ENCODE peak calls at places on chromosomes 5 and 9, in ten cellular contexts. N is HFFc6; Y is NCI-H2171 treated with DMSO at 0.1 percent for 48 hours; I is stimulated activated CD8-positive, alpha-beta memory T cell treated with anti-CD3 and anti-CD28 coated beads, Interleukin-15, amount 100 ng/mL, for 4 hours; H is memory B cell; M is nucleus accumbens; C is hippocampal formation; R is ACHN; L is left ventricle myocardium superior; Z is NCI-H69. G is an unnamed sample.
A peak's percentile ranks its signal among the peaks of the same experiment; 100 is the strongest.

GRCh38 chr5:128163991-128164390 is 80.4 kb downstream of the SLC12A2 start:
- DNase-seq in N (peak; percentile 21), Y (no peak), I (no peak), H (no peak), M (no peak), C (no peak), R (no peak), L (no peak), Z (no peak), G (peak; percentile 46)

GRCh38 chr9:78714591-78714990 is 417.7 kb downstream of the PSAT1 start:
- DNase-seq in N (peak; percentile 94), Y (no peak), I (no peak), H (no peak), M (no peak), C (no peak), R (no peak), L (no peak), Z (peak; percentile 78), G (no peak)

GRCh38 chr5:68954618-68954910 is 139.2 kb upstream of the SLC30A5 start:
- DNase-seq in N (no peak), Y (no peak), I (no peak), H (no peak), M (no peak), C (no peak), R (no peak), L (no peak), Z (no peak), G (no peak)

GRCh38 chr5:80191991-80192398 is 63.9 kb downstream of the SERINC5 start:
- DNase-seq in N (no peak), Y (no peak), I (no peak), H (no peak), M (peak; percentile 41), C (peak; percentile 68), R (no peak), L (peak; percentile 77), Z (peak; percentile 62), G (no peak)

GRCh38 chr5:87705876-87706275 is 293.1 kb upstream of the CCNH start:
- DNase-seq in N (no peak), Y (no peak), I (no peak), H (no peak), M (no peak), C (no peak), R (no peak), L (no peak), Z (peak; percentile 32), G (no peak)

GRCh38 chr9:99051353-99051752 is 53.6 kb upstream of the TGFBR1 start:
- DNase-seq in N (no peak), Y (peak; percentile 3), I (no peak), H (no peak), M (no peak), C (no peak), R (no peak), L (no peak), Z (no peak), G (no peak)

GRCh38 chr5:127612441-127613141 is 36.3 kb upstream of the CTXN3 start:
- DNase-seq in N (no peak), Y (no peak), I (no peak), H (no peak), M (no peak), C (no peak), R (no peak), L (no peak), Z (no peak), G (no peak)

GRCh38 chr5:61675015-61675692 is 343.1 kb downstream of the ZSWIM6 start:
- DNase-seq in N (no peak), Y (no peak), I (no peak), H (no peak), M (peak; percentile 26), C (peak; percentile 87), R (no peak), L (no peak), Z (peak; percentile 46), G (no peak)

GRCh38 chr5:140967226-140967893 is 1.1 kb downstream of the PCDHAC2 start:
- DNase-seq in N (no peak), Y (no peak), I (no peak), H (no peak), M (no peak), C (no peak), R (no peak), L (no peak), Z (no peak), G (peak; percentile 3)

GRCh38 chr5:80641353-80641752 is 13.1 kb upstream of the MSH3 start:
- DNase-seq in N (no peak), Y (no peak), I (no peak), H (no peak), M (no peak), C (no peak), R (no peak), L (no peak), Z (no peak), G (no peak)

GRCh38 chr9:132784286-132784820 is 93.7 kb downstream of the AK8 start:
- DNase-seq in N (no peak), Y (no peak), I (no peak), H (no peak), M (no peak), C (no peak), R (no peak), L (no peak), Z (no peak), G (no peak)

GRCh38 chr5:125891326-125891725 is 531.9 kb upstream of the GRAMD2B start:
- DNase-seq in N (no peak), Y (no peak), I (no peak), H (no peak), M (no peak), C (no peak), R (no peak), L (no peak), Z (no peak), G (no peak)

GRCh38 chr9:134356496-134357470 is 30.5 kb downstream of the RXRA start:
- DNase-seq in N (no peak), Y (no peak), I (no peak), H (no peak), M (no peak), C (no peak), R (no peak), L (no peak), Z (no peak), G (no peak)

GRCh38 chr5:76867827-76868693 is 18.2 kb downstream of the S100Z start:
- DNase-seq in N (peak; percentile 60), Y (peak; percentile 38), I (no peak), H (peak; percentile 59), M (no peak), C (peak; percentile 71), R (peak; percentile 63), L (peak; percentile 63), Z (peak; percentile 86), G (peak; percentile 86)

GRCh38 chr9:16869961-16870605 is 387 bp downstream of the BNC2 start:
- DNase-seq in N (no peak), Y (peak; percentile 11), I (no peak), H (no peak), M (no peak), C (no peak), R (peak; percentile 37), L (peak; percentile 32), Z (peak; percentile 70), G (peak; percentile 11)

GRCh38 chr9:90729351-90729750 is 72.3 kb upstream of the SYK start:
- DNase-seq in N (no peak), Y (no peak), I (no peak), H (no peak), M (no peak), C (no peak), R (no peak), L (no peak), Z (no peak), G (no peak)

GRCh38 chr5:116750626-116751188 is 176.1 kb upstream of the SEMA6A start:
- DNase-seq in N (no peak), Y (no peak), I (no peak), H (no peak), M (no peak), C (no peak), R (no peak), L (no peak), Z (peak; percentile 24), G (no peak)

GRCh38 chr5:160930361-160930760 is 78.3 kb upstream of the ATP10B start:
- DNase-seq in N (no peak), Y (no peak), I (no peak), H (no peak), M (no peak), C (peak; percentile 29), R (no peak), L (no peak), Z (no peak), G (no peak)

GRCh38 chr9:128946945-128947422 is 419 bp downstream of the DOLK start:
- DNase-seq in N (no peak), Y (no peak), I (no peak), H (no peak), M (no peak), C (no peak), R (peak; percentile 12), L (peak; percentile 39), Z (peak; percentile 58), G (no peak)

GRCh38 chr5:138466900-138467710 is 1.8 kb downstream of the EGR1 start:
- DNase-seq in N (peak; percentile 41), Y (no peak), I (no peak), H (no peak), M (no peak), C (no peak), R (peak; percentile 9), L (peak; percentile 43), Z (no peak), G (peak; percentile 1)

GRCh38 chr5:10352404-10353240 is 873 bp upstream of the MARCHF6 start:
- DNase-seq in N (no peak), Y (peak; percentile 86), I (no peak), H (no peak), M (no peak), C (peak; percentile 40), R (peak; percentile 22), L (no peak), Z (no peak), G (no peak)

GRCh38 chr5:10030219-10030831 is 219.4 kb downstream of the ATPSCKMT start:
- DNase-seq in N (peak; percentile 11), Y (no peak), I (no peak), H (no peak), M (no peak), C (no peak), R (peak; percentile 35), L (no peak), Z (peak; percentile 43), G (no peak)

GRCh38 chr9:74336161-74336560 is 161.0 kb upstream of the RORB start:
- DNase-seq in N (no peak), Y (no peak), I (no peak), H (no peak), M (no peak), C (no peak), R (no peak), L (no peak), Z (no peak), G (no peak)

GRCh38 chr5:174806729-174807128 is 82.3 kb downstream of the MSX2 start:
- DNase-seq in N (no peak), Y (no peak), I (no peak), H (no peak), M (no peak), C (no peak), R (no peak), L (no peak), Z (no peak), G (no peak)

GRCh38 chr9:95494416-95495371 is 22.1 kb downstream of the PTCH1 start:
- DNase-seq in N (no peak), Y (peak; percentile 92), I (peak; percentile 63), H (peak; percentile 64), M (no peak), C (no peak), R (no peak), L (peak; percentile 42), Z (peak; percentile 96), G (no peak)

G was measured in endothelial cell of umbilical vein.